ENCODE peak calls at places on chromosome 19, in five cellular contexts. L, N, H, E and S are unnamed samples.

GRCh38 chr19:55131421-55131820 is 14.0 kb upstream of the PPP1R12C start:
- DNase-seq in N (no peak), L (no peak), E (no peak), H (no peak), S (no peak)

GRCh38 chr19:47587295-47587694 is 14.3 kb upstream of the ZNF541 start:
- DNase-seq in L (no peak), H (no peak), E (no peak), N (no peak), S (no peak)

GRCh38 chr19:46736544-46737274 is 9.1 kb upstream of the FKRP start:
- DNase-seq in L (no peak), H (no peak), E (no peak), N (no peak), S (no peak)

GRCh38 chr19:20162821-20163220 is 4.2 kb upstream of the ZNF486 start:
- DNase-seq in H (no peak), E (no peak), L (no peak), N (no peak), S (no peak)

GRCh38 chr19:12821761-12822160 is 12.6 kb downstream of the RTBDN start:
- DNase-seq in E (no peak), H (no peak), L (no peak), N (peak), S (no peak)

GRCh38 chr19:39832341-39833083 is 1.4 kb downstream of the DYRK1B start:
- DNase-seq in N (no peak), L (no peak), H (no peak), E (no peak), S (no peak)

GRCh38 chr19:37763488-37763887 is 15.9 kb downstream of the ZNF573 start:
- DNase-seq in L (no peak), H (no peak), E (no peak), N (peak), S (no peak)

GRCh38 chr19:17938092-17938845 is 5.5 kb downstream of the CCDC124 start:
- DNase-seq in N (peak), E (peak), L (peak), H (peak), S (peak)

GRCh38 chr19:30870861-30871260 is 478.4 kb downstream of the TSHZ3 start:
- DNase-seq in E (no peak), N (no peak), L (peak), H (no peak), S (no peak)

GRCh38 chr19:41816761-41817160 is 20.4 kb downstream of the CEACAM3 start:
- DNase-seq in N (no peak), E (no peak), H (no peak), L (no peak), S (no peak)

GRCh38 chr19:46081928-46082727 is 41.3 kb upstream of the IGFL4 start:
- DNase-seq in N (peak), H (peak), E (no peak), L (no peak), S (peak)

GRCh38 chr19:16328824-16329482 is 4.3 kb downstream of the KLF2 start:
- DNase-seq in H (no peak), N (no peak), E (no peak), L (peak), S (no peak)
- TF ChIP-seq CTCF in H (peak), N (peak), E (no peak), L (no peak), S (no peak)

DNA sequence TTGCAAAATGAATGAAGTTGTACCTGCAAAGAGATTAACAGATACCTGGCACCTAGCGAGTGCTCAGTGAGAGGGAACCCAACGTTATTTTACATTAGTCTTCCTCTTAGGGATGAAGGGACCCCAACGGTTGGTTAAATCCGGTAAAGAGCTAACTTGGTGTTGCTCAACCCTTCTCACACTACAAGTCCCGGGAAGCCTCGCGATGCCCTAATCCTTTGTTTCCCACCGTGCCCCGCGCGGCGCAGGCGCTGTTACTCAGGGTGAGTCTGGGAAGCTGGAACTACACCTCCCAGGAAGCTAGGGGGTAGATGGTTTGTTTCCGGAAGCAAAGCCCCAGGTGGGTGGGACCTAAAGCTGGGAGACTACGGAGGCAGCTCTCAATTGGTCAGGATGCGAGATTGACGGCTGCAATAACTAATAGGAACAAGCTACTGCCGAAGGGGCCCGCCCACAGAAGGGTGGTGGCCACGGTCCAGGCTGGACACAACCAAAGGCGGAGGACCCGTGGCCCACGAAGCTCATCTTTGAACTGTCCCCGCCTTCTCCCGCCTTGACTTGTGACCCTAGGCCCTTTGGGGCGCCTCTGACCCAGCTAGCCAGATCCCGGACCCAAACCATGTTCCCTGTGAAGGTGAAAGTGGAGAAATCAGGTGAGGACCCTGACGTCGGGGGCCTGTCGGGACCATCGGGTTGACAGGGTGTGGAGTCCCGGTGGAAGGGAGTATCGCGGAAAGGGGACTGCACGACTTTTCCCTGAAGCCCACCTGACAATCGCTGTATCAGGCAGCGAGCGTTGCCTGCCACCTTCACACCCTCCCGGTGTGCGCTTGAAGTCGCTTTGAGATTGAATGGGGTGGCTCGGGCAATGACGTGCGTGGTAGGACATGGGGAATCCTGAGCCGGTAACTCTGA is at the start of gene LIN37:
- DNase-seq in L (peak), E (peak), N (peak), H (peak), S (peak)
- TF ChIP-seq CTCF in L (peak), E (no peak), N (no peak), H (no peak), S (no peak)

DNA sequence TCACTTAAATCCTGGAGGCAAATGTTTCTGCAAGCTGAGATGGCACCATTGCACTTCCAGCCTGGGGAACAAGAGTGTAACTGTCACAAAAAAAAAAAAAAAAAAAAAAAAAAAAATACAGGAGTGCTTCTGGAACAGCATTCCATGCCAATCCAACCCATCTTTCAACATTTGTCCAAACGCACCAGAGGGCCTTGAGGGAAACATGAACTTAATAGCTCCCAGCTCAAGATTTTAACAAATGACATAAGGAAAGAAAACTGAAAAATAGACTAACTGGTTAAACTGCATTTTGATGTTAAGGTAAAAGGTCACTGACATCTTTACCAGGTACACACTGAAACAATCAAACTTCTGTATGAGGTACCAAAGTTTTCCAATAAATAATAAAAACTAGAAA is 47.7 kb upstream of the ZNF83 start:
- DNase-seq in E (no peak), N (peak), H (no peak), L (no peak), S (no peak)
- TF ChIP-seq CTCF in E (no peak), N (no peak), H (no peak), L (no peak), S (no peak)

GRCh38 chr19:6199240-6199983 is 63.9 kb downstream of the ACSBG2 start:
- DNase-seq in E (peak), H (peak), N (peak), L (peak), S (peak)
- TF ChIP-seq CTCF in E (no peak), H (no peak), N (no peak), L (peak), S (peak)

DNA sequence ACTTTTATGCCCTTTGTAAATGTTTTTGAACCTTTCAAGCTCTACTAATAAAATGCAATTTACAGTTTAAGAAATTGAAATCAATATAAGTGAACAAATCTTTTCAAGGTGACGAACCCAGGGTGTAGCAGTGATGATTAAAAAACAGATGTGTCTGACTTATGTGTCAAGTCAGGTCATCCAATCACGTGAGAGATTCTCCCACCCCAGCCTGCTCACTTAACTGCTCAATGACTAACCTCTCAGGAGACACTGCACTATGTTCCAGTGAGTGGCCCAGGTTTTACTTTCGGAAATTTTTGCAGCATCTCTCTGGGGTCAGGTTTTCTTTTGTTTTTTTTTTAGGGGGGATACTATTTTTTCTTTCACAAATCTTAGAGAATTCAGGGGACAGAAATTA is 60.7 kb downstream of the ZNF429 start:
- DNase-seq in E (no peak), N (no peak), H (no peak), L (no peak), S (no peak)
- TF ChIP-seq CTCF in E (no peak), N (no peak), H (no peak), L (no peak), S (no peak)

GRCh38 chr19:28705008-28705407 is 507.9 kb downstream of the UQCRFS1 start:
- DNase-seq in L (no peak), H (peak), E (no peak), N (peak), S (no peak)

GRCh38 chr19:28711401-28711800 is 501.6 kb downstream of the UQCRFS1 start:
- DNase-seq in E (no peak), H (no peak), L (no peak), N (no peak), S (no peak)

GRCh38 chr19:28706693-28707092 is 506.3 kb downstream of the UQCRFS1 start:
- DNase-seq in L (no peak), H (no peak), N (peak), E (no peak), S (no peak)

GRCh38 chr19:28715157-28715556 is 497.8 kb downstream of the UQCRFS1 start:
- DNase-seq in N (peak), L (no peak), E (no peak), H (no peak), S (no peak)

GRCh38 chr19:28710278-28710677 is 502.7 kb downstream of the UQCRFS1 start:
- DNase-seq in H (peak), E (no peak), N (peak), L (no peak), S (no peak)
- TF ChIP-seq CTCF in H (peak), E (no peak), N (peak), L (peak), S (peak)

DNA sequence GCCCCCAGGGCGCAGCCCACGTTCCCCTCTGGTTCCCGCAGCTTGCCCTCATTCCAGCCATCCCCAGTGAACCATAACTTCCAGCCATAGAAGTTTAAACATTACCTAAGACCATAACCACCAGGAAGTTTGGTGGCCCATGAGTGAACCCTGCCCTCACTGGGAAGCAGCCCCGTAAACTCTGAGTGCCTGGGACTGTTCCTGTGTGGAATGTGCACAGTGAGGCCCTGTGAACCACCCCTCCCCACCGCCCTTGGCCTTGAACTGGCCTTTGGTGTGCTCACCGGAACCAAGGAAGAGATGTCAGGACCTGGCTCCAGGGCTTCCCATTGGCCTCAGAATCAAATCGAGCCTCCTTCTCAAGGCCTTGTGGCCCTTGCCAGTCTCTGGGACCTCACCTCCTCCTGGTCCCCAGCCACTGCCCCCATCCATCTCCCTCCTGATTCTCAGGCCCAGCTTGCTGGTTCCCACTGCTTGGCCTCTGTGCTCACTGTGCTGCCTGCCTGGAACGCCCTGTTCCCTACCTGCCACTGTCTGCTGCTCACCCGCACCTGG is 46.5 kb downstream of the DNM2 start:
- DNase-seq in H (no peak), L (no peak), E (no peak), N (no peak), S (no peak)
- TF ChIP-seq CTCF in H (no peak), L (no peak), E (no peak), N (no peak), S (no peak)